ENCODE peak calls at places on chromosomes 16 and 17, in seven cellular contexts. G, Y, E, M, K, S and Z are unnamed samples.
A peak's percentile ranks its signal among the peaks of the same experiment; 100 is the strongest.

GRCh38 chr17:83058478-83059167 is 20.8 kb upstream of the METRNL start:
- DNase-seq in G (no peak), Y (no peak), E (peak; percentile 15), M (no peak), K (no peak), S (peak; percentile 73), Z (no peak)

GRCh38 chr16:67558859-67559258 is 3.5 kb upstream of the CTCF start:
- DNase-seq in G (no peak), Y (no peak), E (no peak), M (no peak), K (no peak), S (peak; percentile 6), Z (no peak)

GRCh38 chr16:83717814-83718213 is 90.0 kb upstream of the HSBP1 start:
- DNase-seq in G (no peak), Y (peak; percentile 49), E (no peak), M (no peak), K (no peak), S (no peak), Z (no peak)

GRCh38 chr17:2054740-2055493 is at the start of gene HIC1:
- DNase-seq in G (no peak), Y (peak; percentile 73), E (peak; percentile 78), M (peak; percentile 72), K (peak; percentile 74), S (peak; percentile 95), Z (peak; percentile 73)

GRCh38 chr17:57603541-57603940 is 141.6 kb downstream of the CCDC182 start:
- DNase-seq in G (no peak), Y (no peak), E (no peak), M (no peak), K (no peak), S (no peak), Z (no peak)

GRCh38 chr17:37082461-37082860 is 133.7 kb downstream of the AATF start:
- DNase-seq in G (no peak), Y (no peak), E (no peak), M (no peak), K (no peak), S (no peak), Z (no peak)

GRCh38 chr16:56896244-56896643 is 31.2 kb downstream of the SLC12A3 start:
- DNase-seq in G (no peak), Y (no peak), E (no peak), M (peak; percentile 60), K (no peak), S (no peak), Z (no peak)

GRCh38 chr17:74444406-74444805 is 12.5 kb downstream of the GPRC5C start:
- DNase-seq in G (peak; percentile 59), Y (no peak), E (peak; percentile 63), M (peak; percentile 84), K (no peak), S (no peak), Z (no peak)

GRCh38 chr17:30278032-30278431 is 13.7 kb downstream of the BLMH start:
- DNase-seq in G (no peak), Y (peak; percentile 69), E (no peak), M (peak; percentile 39), K (peak; percentile 65), S (no peak), Z (peak; percentile 58)

GRCh38 chr16:85602831-85603755 is 10.0 kb upstream of the GSE1 start:
- DNase-seq in G (no peak), Y (no peak), E (no peak), M (peak; percentile 89), K (no peak), S (no peak), Z (no peak)

DNA sequence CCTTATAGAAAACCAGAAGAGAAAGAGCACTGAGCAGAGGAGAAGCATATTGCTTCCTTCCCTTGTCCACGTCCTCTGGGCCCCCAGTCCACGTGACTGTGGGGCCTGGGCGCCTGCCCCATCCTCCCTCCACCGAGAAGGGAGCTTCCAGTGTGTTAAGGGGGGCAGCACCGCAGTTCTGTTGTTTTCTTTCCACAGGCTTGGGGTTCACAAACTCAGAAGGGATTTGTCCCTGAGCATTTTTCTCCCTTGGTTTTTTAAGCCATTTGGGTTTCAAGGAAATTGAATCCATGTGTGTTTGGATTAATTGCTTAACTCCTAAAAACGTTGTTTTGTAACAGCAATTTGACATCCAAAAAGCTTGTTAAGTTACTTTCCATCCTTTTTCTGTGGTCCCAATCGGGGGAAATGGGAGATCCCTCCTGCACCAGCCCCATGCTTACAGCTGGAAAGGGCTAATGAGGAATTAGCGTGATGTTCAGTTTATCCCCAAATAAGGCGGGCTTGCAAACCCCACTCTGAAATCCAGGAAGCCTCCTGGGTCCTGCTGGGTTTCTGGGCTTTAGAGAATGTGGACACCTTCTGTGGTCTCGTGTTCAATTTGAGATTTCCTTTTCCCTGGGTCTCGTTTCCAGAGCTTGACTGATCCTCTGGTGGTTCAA is 347.4 kb upstream of the TNRC6C start:
- DNase-seq in G (no peak), Y (no peak), E (no peak), M (no peak), K (no peak), S (peak; percentile 41), Z (no peak)
- H3K4me3 ChIP-seq in G (no peak overlapping the region), Y (no peak overlapping the region), E (no peak overlapping the region), M (no peak overlapping the region), K (no peak overlapping the region), S (no peak overlapping the region), Z (no peak overlapping the region)

DNA sequence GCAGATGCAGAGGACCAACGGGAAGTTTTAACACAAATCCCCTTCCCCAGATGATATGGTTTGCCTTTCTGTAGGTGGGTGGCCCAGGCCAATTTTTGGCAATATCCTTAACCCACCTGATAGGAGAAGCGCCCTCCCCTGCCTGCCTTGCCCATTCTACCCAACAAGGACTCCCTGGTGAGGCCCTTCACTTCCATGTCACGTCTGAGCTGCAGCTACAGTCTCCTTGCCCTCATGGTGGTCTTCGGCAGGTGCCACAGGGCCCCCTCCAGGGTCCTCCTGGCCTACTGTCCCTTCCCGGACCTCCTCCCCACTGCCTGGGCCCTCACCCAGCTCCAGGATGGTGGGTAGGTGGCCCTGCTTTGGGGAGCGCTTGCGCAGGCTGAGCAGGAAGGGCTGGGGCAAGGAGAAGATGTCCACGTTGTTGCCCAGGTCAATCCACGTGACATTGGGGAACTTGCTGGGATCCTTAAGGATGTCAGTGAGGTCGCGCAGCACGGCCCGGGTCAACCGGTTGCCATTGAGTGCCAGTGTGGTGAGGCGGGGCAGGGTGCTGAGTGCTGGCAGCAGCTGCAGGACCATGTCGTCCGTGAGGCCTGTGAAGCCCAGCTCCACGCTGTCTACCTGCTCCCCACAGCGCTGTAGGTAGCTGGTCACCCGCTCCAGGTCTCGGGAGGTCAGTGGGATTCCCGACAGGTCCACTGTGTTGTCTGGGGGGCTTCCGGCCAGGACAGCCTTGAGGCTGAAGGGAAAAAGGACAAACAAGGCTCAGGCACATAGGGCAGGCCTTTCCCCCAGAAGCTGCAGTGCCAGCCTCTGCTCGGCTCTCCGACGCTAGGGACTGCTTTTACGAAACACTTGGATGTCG is 28.3 kb downstream of the TRPV2 start:
- DNase-seq in G (no peak), Y (no peak), E (no peak), M (no peak), K (no peak), S (no peak), Z (peak; percentile 50)
- TF ChIP-seq POLR2A in G (no peak), Y (no peak), E (no peak), M (no peak), K (peak; percentile 19), S (no peak), Z (no peak)

GRCh38 chr17:18262111-18262510 is 1.6 kb downstream of the MIEF2 start:
- DNase-seq in G (no peak), Y (no peak), E (no peak), M (no peak), K (no peak), S (no peak), Z (no peak)
- H3K4me3 ChIP-seq in G (no peak overlapping the region), Y (no peak overlapping the region), E (no peak overlapping the region), M (no peak overlapping the region), K (no peak overlapping the region), S (no peak overlapping the region), Z (no peak overlapping the region)

GRCh38 chr16:19555186-19555937 is at the start of gene VPS35L:
- DNase-seq in G (peak; percentile 94), Y (peak; percentile 99), E (peak; percentile 98), M (peak; percentile 98), K (peak; percentile 99), S (peak; percentile 99), Z (peak; percentile 97)
- TF ChIP-seq POLR2A in G (no peak), Y (peak; percentile 92), E (no peak), M (peak; percentile 48), K (peak; percentile 70), S (peak; percentile 12), Z (no peak)

DNA sequence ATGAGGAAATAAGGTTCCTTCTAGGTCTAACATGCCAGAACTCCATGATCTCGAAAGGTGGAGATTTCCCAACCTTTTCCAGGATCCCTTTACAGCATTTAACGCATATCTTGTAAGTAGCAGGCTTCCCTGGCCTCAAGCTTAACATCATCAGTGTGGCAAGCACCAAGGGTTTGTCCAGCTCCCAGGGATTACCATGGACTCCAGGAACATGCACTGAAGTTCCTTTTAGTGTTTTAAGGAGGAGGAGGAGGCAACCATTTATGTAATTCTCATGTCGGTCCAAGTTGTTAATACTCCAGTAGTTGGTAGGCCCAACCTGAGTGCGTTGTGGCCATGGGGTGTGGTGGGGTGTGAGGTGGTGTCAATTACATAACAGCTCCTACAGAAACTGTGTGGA is 11.8 kb upstream of the SKAP1 start:
- DNase-seq in G (no peak), Y (no peak), E (no peak), M (no peak), K (no peak), S (no peak), Z (no peak)
- H3K4me3 ChIP-seq in G (no peak overlapping the region), Y (no peak overlapping the region), E (no peak overlapping the region), M (no peak overlapping the region), K (no peak overlapping the region), S (no peak overlapping the region), Z (no peak overlapping the region)

GRCh38 chr16:81838794-81839193 is 59.7 kb downstream of the PLCG2 start:
- DNase-seq in G (no peak), Y (peak; percentile 9), E (no peak), M (no peak), K (no peak), S (no peak), Z (peak; percentile 52)

GRCh38 chr16:81846105-81846504 is 67.0 kb downstream of the PLCG2 start:
- DNase-seq in G (no peak), Y (no peak), E (no peak), M (no peak), K (peak; percentile 20), S (no peak), Z (no peak)

GRCh38 chr16:81843243-81843582 is 64.1 kb downstream of the PLCG2 start:
- DNase-seq in G (no peak), Y (no peak), E (no peak), M (no peak), K (no peak), S (no peak), Z (no peak)

GRCh38 chr16:81841709-81842108 is 62.6 kb downstream of the PLCG2 start:
- DNase-seq in G (no peak), Y (no peak), E (no peak), M (no peak), K (no peak), S (no peak), Z (no peak)

DNA sequence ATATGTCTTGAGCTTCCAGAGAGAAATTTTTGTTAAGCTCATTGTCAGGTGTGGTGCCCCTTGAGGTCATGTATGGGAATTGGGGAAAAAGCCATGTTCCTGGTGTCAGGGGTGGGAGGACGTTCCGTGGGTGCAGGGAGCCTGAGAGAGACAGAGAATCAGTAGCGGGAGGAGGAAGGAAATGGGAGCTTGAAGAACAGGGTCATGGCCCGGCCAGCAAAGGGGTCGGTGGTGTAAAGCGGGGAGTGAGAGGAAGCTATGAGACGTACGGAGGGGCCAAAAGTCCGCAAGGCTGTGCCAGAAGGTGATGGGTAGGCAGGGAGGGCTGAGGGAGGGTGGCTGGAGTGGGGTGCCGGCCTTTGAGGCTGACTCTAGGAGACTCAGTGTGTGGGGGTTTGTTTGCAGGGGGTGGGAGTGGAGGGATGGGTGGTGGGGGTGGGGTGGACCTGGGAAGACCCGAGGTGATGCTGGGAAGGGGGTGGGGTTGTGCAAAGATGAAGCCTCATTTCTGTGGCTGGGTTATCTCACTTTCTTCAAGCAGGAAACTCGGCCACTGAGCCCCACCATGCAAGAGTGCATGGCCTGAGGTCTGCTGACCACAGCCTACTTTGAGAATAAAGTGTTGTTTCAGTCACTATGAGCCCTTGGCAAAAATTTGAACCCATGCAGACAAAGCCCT is 63.6 kb downstream of the PLCG2 start:
- DNase-seq in G (no peak), Y (no peak), E (no peak), M (no peak), K (no peak), S (no peak), Z (no peak)
- TF ChIP-seq POLR2A in G (no peak), Y (no peak), E (no peak), M (no peak), K (no peak), S (no peak), Z (no peak)